ENCODE peak calls at places on chromosomes 3 and 15, in five cellular contexts. F, I, O, A and D are unnamed samples.
A peak's percentile ranks its signal among the peaks of the same experiment; 100 is the strongest.

GRCh38 chr15:93088981-93089854 is at the start of gene RGMA:
- DNase-seq in F (peak; percentile 48), I (no peak), O (no peak), A (no peak), D (no peak)

GRCh38 chr3:179840985-179841384 is 188.1 kb downstream of the USP13 start:
- DNase-seq in F (no peak), I (peak; percentile 44), O (no peak), A (no peak), D (peak; percentile 82)

GRCh38 chr3:7764091-7764490 is 737.5 kb upstream of the LMCD1 start:
- DNase-seq in F (no peak), I (no peak), O (no peak), A (no peak), D (no peak)

GRCh38 chr3:135874035-135874434 is 91.5 kb upstream of the PPP2R3A start:
- DNase-seq in F (no peak), I (no peak), O (no peak), A (no peak), D (no peak)

GRCh38 chr15:52337198-52337853 is 41.7 kb upstream of the MYO5C start:
- DNase-seq in F (no peak), I (peak; percentile 76), O (no peak), A (no peak), D (peak; percentile 40)

GRCh38 chr3:49217688-49218470 is 46.5 kb downstream of the KLHDC8B start:
- DNase-seq in F (peak; percentile 62), I (no peak), O (no peak), A (no peak), D (no peak)

GRCh38 chr15:30030350-30030749 is 52.4 kb upstream of the GOLGA8J start:
- DNase-seq in F (no peak), I (no peak), O (no peak), A (no peak), D (peak; percentile 18)

GRCh38 chr3:64494530-64494929 is 193.3 kb downstream of the ADAMTS9 start:
- DNase-seq in F (no peak), I (no peak), O (no peak), A (no peak), D (no peak)

GRCh38 chr15:32774022-32774421 is 56.2 kb downstream of the GREM1 start:
- DNase-seq in F (no peak), I (peak; percentile 100), O (no peak), A (no peak), D (peak; percentile 73)

GRCh38 chr15:53549697-53550315 is 209.7 kb downstream of the WDR72 start:
- DNase-seq in F (no peak), I (no peak), O (no peak), A (no peak), D (no peak)

GRCh38 chr3:43758826-43759225 is 68.1 kb downstream of the ABHD5 start:
- DNase-seq in F (no peak), I (peak; percentile 27), O (no peak), A (no peak), D (no peak)

GRCh38 chr3:53161345-53161819 is 373 bp downstream of the PRKCD start:
- DNase-seq in F (peak; percentile 33), I (peak; percentile 28), O (no peak), A (peak; percentile 87), D (no peak)

GRCh38 chr3:195770081-195770840 is 41.5 kb downstream of the MUC4 start:
- DNase-seq in F (no peak), I (no peak), O (no peak), A (peak; percentile 68), D (no peak)